ENCODE peak calls at places on chromosomes 1 and 21, in four cellular contexts. One of them, this sample, is unnamed.

GRCh38 chr1:206770531-206771352 is at the start of gene IL19:
- DNase-seq in naive thymus-derived CD8-positive, alpha-beta T cell: no peak
- DNase-seq in Ammon's horn: peak; percentile 57
- DNase-seq in stimulated activated CD4-positive, alpha-beta T cell treated with anti-CD3 and anti-CD28 coated beads, Interleukin-1b, Interleukin-23, amount 100 ng/mL, for 24 hours: no peak
- DNase-seq in this sample: no peak

GRCh38 chr1:151990856-151991198 is 2.8 kb downstream of the S100A10 start:
- DNase-seq in naive thymus-derived CD8-positive, alpha-beta T cell: no peak
- DNase-seq in Ammon's horn: no peak
- DNase-seq in stimulated activated CD4-positive, alpha-beta T cell treated with anti-CD3 and anti-CD28 coated beads, Interleukin-1b, Interleukin-23, amount 100 ng/mL, for 24 hours: no peak
- DNase-seq in this sample: no peak

GRCh38 chr1:39955547-39956539 is 898 bp downstream of the MFSD2A start:
- DNase-seq in Ammon's horn: peak; percentile 48
- DNase-seq in stimulated activated CD4-positive, alpha-beta T cell treated with anti-CD3 and anti-CD28 coated beads, Interleukin-1b, Interleukin-23, amount 100 ng/mL, for 24 hours: no peak
- DNase-seq in naive thymus-derived CD8-positive, alpha-beta T cell: peak; percentile 18
- DNase-seq in this sample: peak; percentile 18

GRCh38 chr1:239718571-239718970 is 332.2 kb downstream of the CHRM3 start:
- DNase-seq in Ammon's horn: no peak
- DNase-seq in stimulated activated CD4-positive, alpha-beta T cell treated with anti-CD3 and anti-CD28 coated beads, Interleukin-1b, Interleukin-23, amount 100 ng/mL, for 24 hours: no peak
- DNase-seq in naive thymus-derived CD8-positive, alpha-beta T cell: no peak
- DNase-seq in this sample: no peak

GRCh38 chr1:50414853-50415234 is 8.4 kb downstream of the DMRTA2 start:
- DNase-seq in Ammon's horn: no peak
- DNase-seq in naive thymus-derived CD8-positive, alpha-beta T cell: no peak
- DNase-seq in stimulated activated CD4-positive, alpha-beta T cell treated with anti-CD3 and anti-CD28 coated beads, Interleukin-1b, Interleukin-23, amount 100 ng/mL, for 24 hours: no peak
- DNase-seq in this sample: no peak

GRCh38 chr1:201359031-201359872 is 18.2 kb downstream of the TNNT2 start:
- DNase-seq in stimulated activated CD4-positive, alpha-beta T cell treated with anti-CD3 and anti-CD28 coated beads, Interleukin-1b, Interleukin-23, amount 100 ng/mL, for 24 hours: no peak
- DNase-seq in naive thymus-derived CD8-positive, alpha-beta T cell: no peak
- DNase-seq in Ammon's horn: no peak
- DNase-seq in this sample: no peak

GRCh38 chr1:28526886-28527285 is 21.0 kb downstream of the RCC1 start:
- DNase-seq in naive thymus-derived CD8-positive, alpha-beta T cell: no peak
- DNase-seq in Ammon's horn: no peak
- DNase-seq in stimulated activated CD4-positive, alpha-beta T cell treated with anti-CD3 and anti-CD28 coated beads, Interleukin-1b, Interleukin-23, amount 100 ng/mL, for 24 hours: no peak
- DNase-seq in this sample: no peak

GRCh38 chr21:33247596-33247995 is 17.9 kb downstream of the IFNAR2 start:
- DNase-seq in Ammon's horn: no peak
- DNase-seq in stimulated activated CD4-positive, alpha-beta T cell treated with anti-CD3 and anti-CD28 coated beads, Interleukin-1b, Interleukin-23, amount 100 ng/mL, for 24 hours: no peak
- DNase-seq in naive thymus-derived CD8-positive, alpha-beta T cell: no peak
- DNase-seq in this sample: no peak

GRCh38 chr1:201320168-201320842 is 37.0 kb downstream of the PKP1 start:
- DNase-seq in stimulated activated CD4-positive, alpha-beta T cell treated with anti-CD3 and anti-CD28 coated beads, Interleukin-1b, Interleukin-23, amount 100 ng/mL, for 24 hours: no peak
- DNase-seq in naive thymus-derived CD8-positive, alpha-beta T cell: no peak
- DNase-seq in Ammon's horn: no peak
- DNase-seq in this sample: no peak

GRCh38 chr21:15130751-15131150 is 66.0 kb upstream of the NRIP1 start:
- DNase-seq in naive thymus-derived CD8-positive, alpha-beta T cell: no peak
- DNase-seq in stimulated activated CD4-positive, alpha-beta T cell treated with anti-CD3 and anti-CD28 coated beads, Interleukin-1b, Interleukin-23, amount 100 ng/mL, for 24 hours: no peak
- DNase-seq in Ammon's horn: no peak
- DNase-seq in this sample: no peak

GRCh38 chr21:38859852-38860251 is 54.1 kb downstream of the ETS2 start:
- DNase-seq in stimulated activated CD4-positive, alpha-beta T cell treated with anti-CD3 and anti-CD28 coated beads, Interleukin-1b, Interleukin-23, amount 100 ng/mL, for 24 hours: no peak
- DNase-seq in Ammon's horn: no peak
- DNase-seq in naive thymus-derived CD8-positive, alpha-beta T cell: no peak
- DNase-seq in this sample: no peak

GRCh38 chr21:36104306-36105300 is 30.3 kb upstream of the CBR3 start:
- DNase-seq in stimulated activated CD4-positive, alpha-beta T cell treated with anti-CD3 and anti-CD28 coated beads, Interleukin-1b, Interleukin-23, amount 100 ng/mL, for 24 hours: no peak
- DNase-seq in naive thymus-derived CD8-positive, alpha-beta T cell: peak; percentile 64
- DNase-seq in Ammon's horn: peak; percentile 74
- DNase-seq in this sample: no peak

GRCh38 chr1:86517336-86517735 is 29.5 kb upstream of the CLCA4 start:
- DNase-seq in stimulated activated CD4-positive, alpha-beta T cell treated with anti-CD3 and anti-CD28 coated beads, Interleukin-1b, Interleukin-23, amount 100 ng/mL, for 24 hours: no peak
- DNase-seq in naive thymus-derived CD8-positive, alpha-beta T cell: no peak
- DNase-seq in Ammon's horn: no peak
- DNase-seq in this sample: no peak

GRCh38 chr1:77991638-77992037 is 12.8 kb upstream of the FUBP1 start:
- DNase-seq in Ammon's horn: no peak
- DNase-seq in naive thymus-derived CD8-positive, alpha-beta T cell: no peak
- DNase-seq in stimulated activated CD4-positive, alpha-beta T cell treated with anti-CD3 and anti-CD28 coated beads, Interleukin-1b, Interleukin-23, amount 100 ng/mL, for 24 hours: no peak
- DNase-seq in this sample: no peak

GRCh38 chr1:3065797-3066196 is 3.2 kb upstream of the PRDM16 start:
- DNase-seq in naive thymus-derived CD8-positive, alpha-beta T cell: no peak
- DNase-seq in stimulated activated CD4-positive, alpha-beta T cell treated with anti-CD3 and anti-CD28 coated beads, Interleukin-1b, Interleukin-23, amount 100 ng/mL, for 24 hours: no peak
- DNase-seq in Ammon's horn: no peak
- DNase-seq in this sample: no peak

GRCh38 chr1:192980856-192981255 is 78.3 kb downstream of the UCHL5 start:
- DNase-seq in Ammon's horn: no peak
- DNase-seq in naive thymus-derived CD8-positive, alpha-beta T cell: no peak
- DNase-seq in stimulated activated CD4-positive, alpha-beta T cell treated with anti-CD3 and anti-CD28 coated beads, Interleukin-1b, Interleukin-23, amount 100 ng/mL, for 24 hours: no peak
- DNase-seq in this sample: no peak

GRCh38 chr21:26715878-26716506 is 129.2 kb downstream of the ADAMTS1 start:
- DNase-seq in naive thymus-derived CD8-positive, alpha-beta T cell: no peak
- DNase-seq in stimulated activated CD4-positive, alpha-beta T cell treated with anti-CD3 and anti-CD28 coated beads, Interleukin-1b, Interleukin-23, amount 100 ng/mL, for 24 hours: no peak
- DNase-seq in Ammon's horn: peak; percentile 82
- DNase-seq in this sample: no peak

GRCh38 chr1:91846007-91846620 is 39.8 kb downstream of the TGFBR3 start:
- DNase-seq in Ammon's horn: peak; percentile 27
- DNase-seq in naive thymus-derived CD8-positive, alpha-beta T cell: no peak
- DNase-seq in stimulated activated CD4-positive, alpha-beta T cell treated with anti-CD3 and anti-CD28 coated beads, Interleukin-1b, Interleukin-23, amount 100 ng/mL, for 24 hours: no peak
- DNase-seq in this sample: no peak

GRCh38 chr1:81213279-81213678 is 587.5 kb upstream of the ADGRL2 start:
- DNase-seq in Ammon's horn: no peak
- DNase-seq in naive thymus-derived CD8-positive, alpha-beta T cell: no peak
- DNase-seq in stimulated activated CD4-positive, alpha-beta T cell treated with anti-CD3 and anti-CD28 coated beads, Interleukin-1b, Interleukin-23, amount 100 ng/mL, for 24 hours: no peak
- DNase-seq in this sample: no peak

GRCh38 chr1:53541761-53542550 is 82.8 kb downstream of the DMRTB1 start:
- DNase-seq in stimulated activated CD4-positive, alpha-beta T cell treated with anti-CD3 and anti-CD28 coated beads, Interleukin-1b, Interleukin-23, amount 100 ng/mL, for 24 hours: no peak
- DNase-seq in naive thymus-derived CD8-positive, alpha-beta T cell: no peak
- DNase-seq in Ammon's horn: no peak
- DNase-seq in this sample: no peak

GRCh38 chr1:15680614-15681345 is 3.3 kb upstream of the PLEKHM2 start:
- DNase-seq in naive thymus-derived CD8-positive, alpha-beta T cell: no peak
- DNase-seq in stimulated activated CD4-positive, alpha-beta T cell treated with anti-CD3 and anti-CD28 coated beads, Interleukin-1b, Interleukin-23, amount 100 ng/mL, for 24 hours: no peak
- DNase-seq in Ammon's horn: no peak
- DNase-seq in this sample: no peak

GRCh38 chr1:83860506-83861221 is 138.3 kb downstream of the TTLL7 start:
- DNase-seq in Ammon's horn: peak; percentile 83
- DNase-seq in naive thymus-derived CD8-positive, alpha-beta T cell: peak; percentile 73
- DNase-seq in stimulated activated CD4-positive, alpha-beta T cell treated with anti-CD3 and anti-CD28 coated beads, Interleukin-1b, Interleukin-23, amount 100 ng/mL, for 24 hours: peak; percentile 44
- DNase-seq in this sample: peak; percentile 62

GRCh38 chr1:247540536-247540935 is 4.3 kb upstream of the OR2C3 start:
- DNase-seq in stimulated activated CD4-positive, alpha-beta T cell treated with anti-CD3 and anti-CD28 coated beads, Interleukin-1b, Interleukin-23, amount 100 ng/mL, for 24 hours: no peak
- DNase-seq in naive thymus-derived CD8-positive, alpha-beta T cell: no peak
- DNase-seq in Ammon's horn: no peak
- DNase-seq in this sample: no peak

GRCh38 chr1:99227498-99227897 is 36.8 kb upstream of the PLPPR4 start:
- DNase-seq in naive thymus-derived CD8-positive, alpha-beta T cell: no peak
- DNase-seq in Ammon's horn: no peak
- DNase-seq in stimulated activated CD4-positive, alpha-beta T cell treated with anti-CD3 and anti-CD28 coated beads, Interleukin-1b, Interleukin-23, amount 100 ng/mL, for 24 hours: no peak
- DNase-seq in this sample: no peak

GRCh38 chr21:45423968-45424853 is 19.2 kb downstream of the COL18A1 start:
- DNase-seq in naive thymus-derived CD8-positive, alpha-beta T cell: no peak
- DNase-seq in stimulated activated CD4-positive, alpha-beta T cell treated with anti-CD3 and anti-CD28 coated beads, Interleukin-1b, Interleukin-23, amount 100 ng/mL, for 24 hours: no peak
- DNase-seq in Ammon's horn: no peak
- DNase-seq in this sample: no peak

GRCh38 chr1:209854196-209854595 is 26.4 kb downstream of the UTP25 start:
- DNase-seq in naive thymus-derived CD8-positive, alpha-beta T cell: no peak
- DNase-seq in stimulated activated CD4-positive, alpha-beta T cell treated with anti-CD3 and anti-CD28 coated beads, Interleukin-1b, Interleukin-23, amount 100 ng/mL, for 24 hours: no peak
- DNase-seq in Ammon's horn: peak; percentile 72
- DNase-seq in this sample: no peak

GRCh38 chr1:203286161-203286984 is 18.9 kb upstream of the BTG2 start:
- DNase-seq in naive thymus-derived CD8-positive, alpha-beta T cell: no peak
- DNase-seq in Ammon's horn: peak; percentile 82
- DNase-seq in stimulated activated CD4-positive, alpha-beta T cell treated with anti-CD3 and anti-CD28 coated beads, Interleukin-1b, Interleukin-23, amount 100 ng/mL, for 24 hours: no peak
- DNase-seq in this sample: no peak

GRCh38 chr21:16608209-16608830 is 878.5 kb downstream of the USP25 start:
- DNase-seq in stimulated activated CD4-positive, alpha-beta T cell treated with anti-CD3 and anti-CD28 coated beads, Interleukin-1b, Interleukin-23, amount 100 ng/mL, for 24 hours: no peak
- DNase-seq in Ammon's horn: no peak
- DNase-seq in naive thymus-derived CD8-positive, alpha-beta T cell: no peak
- DNase-seq in this sample: no peak

GRCh38 chr1:84755216-84755615 is 65.0 kb upstream of the SSX2IP start:
- DNase-seq in stimulated activated CD4-positive, alpha-beta T cell treated with anti-CD3 and anti-CD28 coated beads, Interleukin-1b, Interleukin-23, amount 100 ng/mL, for 24 hours: no peak
- DNase-seq in Ammon's horn: no peak
- DNase-seq in naive thymus-derived CD8-positive, alpha-beta T cell: no peak
- DNase-seq in this sample: no peak

GRCh38 chr1:24406783-24407182 is 6.8 kb downstream of the STPG1 start:
- DNase-seq in Ammon's horn: no peak
- DNase-seq in naive thymus-derived CD8-positive, alpha-beta T cell: no peak
- DNase-seq in stimulated activated CD4-positive, alpha-beta T cell treated with anti-CD3 and anti-CD28 coated beads, Interleukin-1b, Interleukin-23, amount 100 ng/mL, for 24 hours: no peak
- DNase-seq in this sample: no peak

GRCh38 chr1:228668553-228669400 is 66.5 kb upstream of the RHOU start:
- DNase-seq in Ammon's horn: no peak
- DNase-seq in stimulated activated CD4-positive, alpha-beta T cell treated with anti-CD3 and anti-CD28 coated beads, Interleukin-1b, Interleukin-23, amount 100 ng/mL, for 24 hours: no peak
- DNase-seq in naive thymus-derived CD8-positive, alpha-beta T cell: no peak
- DNase-seq in this sample: no peak

GRCh38 chr1:47235280-47235679 is 3.3 kb upstream of the TAL1 start:
- DNase-seq in naive thymus-derived CD8-positive, alpha-beta T cell: no peak
- DNase-seq in stimulated activated CD4-positive, alpha-beta T cell treated with anti-CD3 and anti-CD28 coated beads, Interleukin-1b, Interleukin-23, amount 100 ng/mL, for 24 hours: no peak
- DNase-seq in Ammon's horn: peak; percentile 67
- DNase-seq in this sample: no peak

GRCh38 chr1:103788377-103788776 is 38.7 kb downstream of the AMY1C start:
- DNase-seq in stimulated activated CD4-positive, alpha-beta T cell treated with anti-CD3 and anti-CD28 coated beads, Interleukin-1b, Interleukin-23, amount 100 ng/mL, for 24 hours: no peak
- DNase-seq in Ammon's horn: peak; percentile 27
- DNase-seq in naive thymus-derived CD8-positive, alpha-beta T cell: no peak
- DNase-seq in this sample: no peak

GRCh38 chr1:221279146-221279545 is 399.9 kb downstream of the HLX start:
- DNase-seq in Ammon's horn: no peak
- DNase-seq in naive thymus-derived CD8-positive, alpha-beta T cell: no peak
- DNase-seq in stimulated activated CD4-positive, alpha-beta T cell treated with anti-CD3 and anti-CD28 coated beads, Interleukin-1b, Interleukin-23, amount 100 ng/mL, for 24 hours: no peak
- DNase-seq in this sample: no peak

GRCh38 chr1:46755121-46755520 is 36.2 kb upstream of the EFCAB14 start:
- DNase-seq in naive thymus-derived CD8-positive, alpha-beta T cell: no peak
- DNase-seq in stimulated activated CD4-positive, alpha-beta T cell treated with anti-CD3 and anti-CD28 coated beads, Interleukin-1b, Interleukin-23, amount 100 ng/mL, for 24 hours: no peak
- DNase-seq in Ammon's horn: no peak
- DNase-seq in this sample: no peak